ENCODE peak calls at places on chromosome 17, in seven cellular contexts. H, F, A, C, B, W and X are unnamed samples.

GRCh38 chr17:50100480-50100883 is 5.3 kb downstream of the PDK2 start:
- DNase-seq in B (peak), F (no peak), C (no peak), W (no peak), A (no peak), H (no peak), X (no peak)

GRCh38 chr17:43219001-43219400 is 7.3 kb downstream of the TMEM106A start:
- DNase-seq in W (no peak), A (no peak), C (no peak), F (no peak), B (peak), H (no peak), X (peak)

GRCh38 chr17:6507535-6507934 is 48.8 kb downstream of the PITPNM3 start:
- DNase-seq in B (peak), C (peak), F (no peak), W (peak), H (no peak), A (no peak), X (no peak)

GRCh38 chr17:1617620-1618174 is 10.9 kb downstream of the SLC43A2 start:
- DNase-seq in A (no peak), C (no peak), F (no peak), B (no peak), W (no peak), H (no peak), X (no peak)

GRCh38 chr17:8109669-8110455 is 8.5 kb downstream of the ALOXE3 start:
- DNase-seq in C (no peak), F (peak), H (peak), W (no peak), A (no peak), B (peak), X (peak)

GRCh38 chr17:57576744-57577143 is 168.4 kb downstream of the CCDC182 start:
- DNase-seq in C (no peak), A (no peak), H (no peak), W (no peak), B (no peak), F (no peak), X (no peak)

GRCh38 chr17:13698832-13699231 is 97.1 kb upstream of the HS3ST3A1 start:
- DNase-seq in A (no peak), H (no peak), F (no peak), B (no peak), W (no peak), C (no peak), X (no peak)

GRCh38 chr17:41594363-41594915 is 7.7 kb upstream of the KRT14 start:
- DNase-seq in A (no peak), B (no peak), W (no peak), F (no peak), C (no peak), H (no peak), X (no peak)

GRCh38 chr17:30433514-30433913 is 43.7 kb upstream of the GOSR1 start:
- DNase-seq in H (peak), C (peak), B (no peak), F (no peak), W (peak), A (no peak), X (no peak)